ENCODE peak calls at places on chromosomes 5 and 9, in ten cellular contexts. D, F, K, J, N, O, Z, Q, A and B are unnamed samples. For H3K4me1, the result is how much of the 10 kb centered on the place peaks cover.

GRCh38 chr5:31962321-31962720 is 211.8 kb downstream of the GOLPH3 start:
- DNase-seq in J (no peak), Z (no peak), Q (no peak), N (no peak), D (no peak), A (no peak), O (no peak), K (no peak), F (no peak), B (no peak)

GRCh38 chr9:97072285-97072770 is 33.4 kb upstream of the CTSV start:
- DNase-seq in O (no peak), Q (no peak), F (no peak), N (no peak), D (no peak), Z (no peak), A (no peak), K (no peak), J (no peak), B (no peak)

GRCh38 chr5:1874348-1874747 is 8.4 kb downstream of the IRX4 start:
- DNase-seq in O (no peak), Q (peak), A (no peak), F (no peak), K (no peak), J (no peak), N (no peak), D (no peak), Z (no peak), B (no peak)

GRCh38 chr5:133730346-133730745 is 118.0 kb upstream of the FSTL4 start:
- DNase-seq in N (no peak), Q (no peak), O (no peak), A (no peak), J (no peak), K (no peak), F (no peak), Z (no peak), D (no peak), B (no peak)

GRCh38 chr9:87812375-87813118 is 70.1 kb upstream of the SPATA31E1 start:
- DNase-seq in F (no peak), O (no peak), D (peak), N (no peak), Z (peak), Q (peak), J (no peak), K (no peak), A (no peak), B (peak)

GRCh38 chr9:34995288-34996060 is 5.9 kb downstream of the DNAJB5 start:
- DNase-seq in A (no peak), J (no peak), F (no peak), D (peak), N (no peak), Q (no peak), O (no peak), K (no peak), Z (no peak), B (peak)

GRCh38 chr9:113783475-113783874 is 92.6 kb upstream of the ZNF618 start:
- DNase-seq in O (no peak), A (no peak), J (no peak), K (no peak), D (no peak), Q (no peak), Z (no peak), N (no peak), F (no peak), B (no peak)

GRCh38 chr5:119360905-119361605 is 5.2 kb downstream of the TNFAIP8 start:
- DNase-seq in D (peak), Q (no peak), F (no peak), O (no peak), K (no peak), J (no peak), A (no peak), N (no peak), Z (peak), B (peak)

GRCh38 chr9:14993061-14993800 is 83.0 kb upstream of the FREM1 start:
- DNase-seq in Q (no peak), D (peak), F (peak), Z (peak), A (peak), J (peak), O (peak), N (no peak), K (peak), B (peak)

GRCh38 chr9:19828586-19828985 is 39.7 kb upstream of the SLC24A2 start:
- DNase-seq in J (no peak), Z (no peak), N (no peak), K (no peak), O (no peak), F (no peak), A (no peak), Q (no peak), D (no peak), B (no peak)

GRCh38 chr9:89815903-89816573 is 211.2 kb downstream of the GADD45G start:
- DNase-seq in O (no peak), J (no peak), N (no peak), F (no peak), D (no peak), K (peak), A (no peak), Q (peak), Z (no peak), B (no peak)

GRCh38 chr9:116482740-116483139 is 204.4 kb upstream of the TRIM32 start:
- DNase-seq in O (no peak), Z (no peak), J (no peak), Q (no peak), N (no peak), A (no peak), K (no peak), F (no peak), D (no peak), B (peak)

GRCh38 chr5:137696481-137696880 is 39.4 kb downstream of the KLHL3 start:
- DNase-seq in J (no peak), F (no peak), O (no peak), Z (no peak), Q (no peak), K (no peak), N (no peak), D (peak), A (no peak), B (no peak)

GRCh38 chr5:40404613-40405012 is 275.1 kb upstream of the PTGER4 start:
- DNase-seq in D (no peak), N (no peak), Z (no peak), A (no peak), F (no peak), Q (no peak), J (no peak), O (no peak), K (no peak), B (no peak)

GRCh38 chr5:179795863-179796833 is 2.4 kb downstream of the LTC4S start:
- DNase-seq in F (peak), O (peak), J (peak), A (no peak), K (peak), D (peak), Z (peak), N (no peak), Q (peak), B (peak)

GRCh38 chr5:172405226-172405625 is 49.1 kb downstream of the SH3PXD2B start:
- DNase-seq in A (no peak), O (no peak), D (no peak), F (no peak), Q (no peak), J (no peak), N (no peak), K (no peak), Z (no peak), B (no peak)

GRCh38 chr9:97808972-97809371 is 44.1 kb upstream of the FOXE1 start:
- DNase-seq in N (no peak), K (no peak), Q (no peak), D (no peak), A (no peak), Z (no peak), O (no peak), J (no peak), F (no peak), B (no peak)

GRCh38 chr9:132216861-132217655 is 55.2 kb downstream of the NTNG2 start:
- DNase-seq in F (no peak), K (no peak), N (no peak), D (no peak), J (no peak), Q (no peak), Z (no peak), A (no peak), O (no peak), B (no peak)

GRCh38 chr9:4301971-4302427 is 2.1 kb upstream of the GLIS3 start:
- DNase-seq in O (no peak), J (peak), N (no peak), D (peak), A (no peak), Z (peak), F (no peak), Q (no peak), K (peak), B (peak)

GRCh38 chr5:54720346-54720745 is 202.8 kb downstream of the SNX18 start:
- DNase-seq in N (no peak), F (no peak), Q (no peak), O (no peak), J (no peak), Z (no peak), D (no peak), A (no peak), K (no peak), B (no peak)

GRCh38 chr9:134156564-134157377 is 7.6 kb downstream of the RNU6ATAC start:
- DNase-seq in J (peak), F (no peak), N (no peak), Q (no peak), A (no peak), Z (no peak), D (no peak), K (no peak), O (no peak), B (no peak)

GRCh38 chr9:98538626-98539031 is 170.1 kb downstream of the GABBR2 start:
- DNase-seq in K (no peak), A (no peak), Q (no peak), N (no peak), F (no peak), O (no peak), Z (no peak), J (no peak), D (peak), B (peak)

GRCh38 chr9:22446950-22447606 is 454 bp downstream of the DMRTA1 start:
- DNase-seq in Q (no peak), Z (peak), A (peak), N (no peak), D (peak), J (peak), F (peak), K (peak), O (peak), B (peak)

GRCh38 chr5:6766558-6767191 is 53.4 kb downstream of the TENT4A start:
- DNase-seq in A (no peak), D (peak), Q (no peak), J (peak), K (peak), F (peak), O (peak), N (peak), Z (peak), B (peak)

GRCh38 chr5:168307022-168307421 is 15.6 kb downstream of the WWC1 start:
- DNase-seq in A (no peak), D (no peak), F (no peak), O (no peak), Q (no peak), N (no peak), K (no peak), Z (no peak), J (no peak), B (no peak)

GRCh38 chr5:168311061-168311566 is 19.7 kb downstream of the WWC1 start:
- DNase-seq in Z (no peak), O (no peak), K (no peak), F (no peak), N (no peak), Q (no peak), J (no peak), D (no peak), A (no peak), B (no peak)

GRCh38 chr5:168307925-168308584 is 16.6 kb downstream of the WWC1 start:
- DNase-seq in A (no peak), F (no peak), Z (no peak), N (no peak), K (no peak), J (no peak), Q (no peak), D (no peak), O (no peak), B (no peak)

GRCh38 chr5:168312606-168313297 is 21.3 kb downstream of the WWC1 start:
- DNase-seq in A (no peak), Q (no peak), O (no peak), N (no peak), J (no peak), K (no peak), F (no peak), D (no peak), Z (no peak), B (no peak)

GRCh38 chr5:168308976-168309598 is 17.6 kb downstream of the WWC1 start:
- DNase-seq in K (no peak), F (no peak), A (no peak), N (no peak), J (no peak), Q (no peak), D (no peak), Z (no peak), O (no peak), B (no peak)
- H3K4me1 ChIP-seq in K (under half), F (under half), A (under half), N (under half), J (under half), Q (under half), D (under half), Z (under half), O (half or more), B (under half)

GRCh38 chr5:58804331-58804730 is 221.5 kb downstream of the RAB3C start:
- DNase-seq in A (peak), F (no peak), K (no peak), J (no peak), Z (no peak), O (no peak), N (no peak), D (no peak), Q (no peak), B (no peak)

GRCh38 chr5:58800410-58800809 is 217.5 kb downstream of the RAB3C start:
- DNase-seq in J (no peak), K (no peak), D (no peak), Q (no peak), A (no peak), O (no peak), Z (no peak), F (no peak), N (no peak), B (no peak)

GRCh38 chr5:58795327-58795726 is 212.5 kb downstream of the RAB3C start:
- DNase-seq in Q (no peak), O (no peak), A (no peak), J (no peak), N (no peak), K (no peak), Z (no peak), F (no peak), D (no peak), B (no peak)

DNA sequence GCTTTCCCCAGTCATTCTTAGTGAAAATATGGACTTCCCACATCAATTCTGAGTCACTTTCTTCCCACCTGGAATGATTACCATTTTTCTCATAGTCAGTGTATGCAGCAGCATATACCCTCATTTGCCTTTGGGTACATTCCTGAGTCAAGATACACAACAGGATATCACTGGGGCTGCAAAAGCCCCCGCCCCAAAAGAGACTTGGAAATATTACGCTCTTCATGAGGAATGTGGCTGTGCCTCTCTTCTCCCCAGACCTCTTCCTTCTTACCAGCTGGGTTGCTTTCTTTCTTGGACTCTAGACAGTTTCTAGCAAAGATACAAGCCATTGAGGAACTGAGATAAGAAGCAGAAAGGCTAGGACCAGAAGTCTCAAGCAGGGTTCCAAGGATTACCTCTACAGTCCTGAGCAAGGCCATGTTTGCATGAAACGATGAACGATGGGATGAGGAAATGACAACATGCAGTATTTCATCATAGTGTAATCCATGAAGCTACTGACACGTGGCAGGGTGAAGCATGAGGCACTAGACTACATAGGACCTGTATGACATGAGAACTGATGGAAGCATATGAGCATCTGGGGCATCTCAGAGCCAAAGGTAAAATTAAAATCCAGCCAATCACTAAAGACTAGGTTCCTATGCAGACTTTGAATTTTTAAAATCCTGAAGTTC is 218.1 kb downstream of the RAB3C start:
- DNase-seq in K (no peak), Q (no peak), J (no peak), O (no peak), Z (no peak), F (no peak), N (no peak), A (no peak), D (no peak), B (no peak)
- H3K4me1 ChIP-seq in K (under half), Q (under half), J (under half), O (under half), Z (under half), F (under half), N (under half), A (under half), D (under half), B (under half)

GRCh38 chr5:158855510-158855909 is 244.2 kb downstream of the EBF1 start:
- DNase-seq in D (no peak), Z (no peak), F (no peak), J (no peak), A (no peak), O (no peak), N (peak), K (no peak), Q (no peak), B (no peak)
- H3K4me1 ChIP-seq in D (under half), Z (under half), F (under half), J (under half), A (under half), O (under half), N (under half), K (under half), Q (under half), B (under half)

GRCh38 chr9:93591301-93591700 is 14.9 kb downstream of the PHF2 start:
- DNase-seq in A (no peak), Q (no peak), D (no peak), O (no peak), Z (no peak), F (no peak), J (peak), K (no peak), N (no peak), B (no peak)

GRCh38 chr9:93591706-93592388 is 15.5 kb downstream of the PHF2 start:
- DNase-seq in D (no peak), A (no peak), F (no peak), Z (no peak), J (peak), N (no peak), K (no peak), O (no peak), Q (no peak), B (no peak)

GRCh38 chr9:93593144-93593655 is 16.8 kb downstream of the PHF2 start:
- DNase-seq in N (no peak), O (no peak), A (no peak), D (no peak), Q (no peak), K (no peak), J (no peak), Z (no peak), F (no peak), B (no peak)

GRCh38 chr9:93594041-93594756 is 17.8 kb downstream of the PHF2 start:
- DNase-seq in F (no peak), K (no peak), Z (no peak), O (no peak), Q (no peak), A (no peak), J (peak), N (no peak), D (no peak), B (no peak)

GRCh38 chr9:93592389-93593021 is 16.1 kb downstream of the PHF2 start:
- DNase-seq in N (no peak), Q (peak), K (no peak), F (no peak), D (no peak), Z (no peak), J (peak), A (no peak), O (no peak), B (no peak)
- H3K4me1 ChIP-seq in N (under half), Q (under half), K (under half), F (under half), D (under half), Z (under half), J (under half), A (under half), O (under half), B (under half)

DNA sequence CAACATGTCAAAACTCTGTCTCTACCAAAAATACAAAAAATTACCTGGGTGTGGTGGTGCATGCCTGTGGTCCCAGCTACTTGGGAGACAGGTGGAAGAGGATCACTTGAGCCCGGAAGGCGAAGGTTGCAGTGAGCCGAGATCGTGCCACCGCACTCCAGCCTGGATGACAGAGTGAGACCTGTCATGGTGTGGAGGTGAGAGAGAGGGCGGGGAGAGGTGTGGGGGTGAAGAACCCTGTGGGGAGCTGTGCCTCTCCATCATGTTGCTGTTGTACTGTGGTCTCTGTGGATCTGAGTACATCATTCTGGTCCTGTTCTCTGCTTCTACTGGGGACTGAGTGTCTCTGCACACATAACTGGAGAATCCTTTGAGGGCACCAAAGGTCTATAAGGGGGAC is 11.3 kb upstream of the SLC34A1 start:
- DNase-seq in D (no peak), Q (no peak), F (peak), J (no peak), Z (no peak), N (no peak), A (no peak), K (no peak), O (no peak), B (no peak)
- H3K4me1 ChIP-seq in D (under half), Q (under half), F (half or more), J (under half), Z (under half), N (under half), A (under half), K (under half), O (half or more), B (under half)

GRCh38 chr9:127545196-127546124 is 66.6 kb upstream of the STXBP1 start:
- DNase-seq in D (peak), A (no peak), K (no peak), O (peak), F (no peak), N (no peak), Q (no peak), Z (peak), J (peak), B (no peak)

GRCh38 chr9:127541865-127542264 is 70.2 kb upstream of the STXBP1 start:
- DNase-seq in A (no peak), O (no peak), Z (no peak), N (no peak), J (peak), D (no peak), K (no peak), F (no peak), Q (no peak), B (peak)

GRCh38 chr9:127546125-127546832 is 65.8 kb upstream of the STXBP1 start:
- DNase-seq in J (peak), A (no peak), O (no peak), N (no peak), Z (no peak), D (no peak), Q (no peak), F (no peak), K (no peak), B (no peak)

GRCh38 chr9:127543221-127543620 is 68.9 kb upstream of the STXBP1 start:
- DNase-seq in F (no peak), Q (no peak), N (no peak), O (no peak), A (no peak), K (no peak), D (no peak), Z (no peak), J (peak), B (no peak)

DNA sequence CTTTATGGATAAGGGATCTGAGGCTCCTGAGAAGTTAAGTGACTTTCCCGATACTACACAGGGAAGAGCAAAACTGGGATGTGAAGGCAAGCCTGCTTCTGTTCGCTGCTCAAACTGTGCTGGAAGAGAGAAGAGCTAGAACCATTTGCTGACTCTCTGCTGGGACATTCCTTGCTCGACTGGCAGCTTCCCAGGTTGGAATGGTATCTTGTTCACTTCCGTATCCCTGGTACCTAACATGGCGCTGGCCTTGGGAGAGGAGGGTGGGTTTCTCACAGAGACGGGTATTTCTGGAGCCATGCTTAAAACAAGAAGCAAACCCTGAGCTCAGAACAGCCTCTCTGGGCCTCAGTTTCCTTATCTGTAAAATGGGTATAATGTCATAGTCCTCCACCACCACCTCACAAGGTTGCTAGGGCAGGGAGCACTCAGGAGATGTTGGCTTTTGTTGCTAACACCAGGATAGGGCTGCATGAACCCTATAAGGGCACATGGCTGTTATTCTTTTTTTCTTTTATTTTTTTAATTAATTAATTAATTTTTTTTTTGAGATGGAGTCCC is 68.0 kb upstream of the STXBP1 start:
- DNase-seq in D (no peak), N (no peak), K (no peak), Z (no peak), F (no peak), O (no peak), A (no peak), J (no peak), Q (no peak), B (no peak)
- H3K4me1 ChIP-seq in D (half or more), N (half or more), K (under half), Z (under half), F (under half), O (under half), A (under half), J (under half), Q (under half), B (half or more)